ENCODE peak calls at places on chromosomes 2 and 18, in nine cellular contexts. G, U, W, Q, P, H, Z, A and J are unnamed samples.

GRCh38 chr18:36662000-36662399 is 166.8 kb downstream of the TPGS2 start:
- DNase-seq in G (no peak), U (no peak), W (no peak), Q (no peak), P (no peak), H (no peak), Z (peak; percentile 28), A (no peak), J (no peak)

GRCh38 chr2:26672112-26672817 is 20.3 kb upstream of the KCNK3 start:
- DNase-seq in G (no peak), U (no peak), W (no peak), Q (no peak), P (no peak), H (no peak), Z (no peak), A (no peak), J (no peak)

GRCh38 chr2:54099834-54100595 is 15.4 kb upstream of the ACYP2 start:
- DNase-seq in G (no peak), U (no peak), W (no peak), Q (no peak), P (no peak), H (no peak), Z (no peak), A (no peak), J (no peak)

GRCh38 chr2:23850564-23851256 is 76.2 kb downstream of the ATAD2B start:
- DNase-seq in G (no peak), U (no peak), W (no peak), Q (no peak), P (no peak), H (no peak), Z (no peak), A (no peak), J (no peak)

GRCh38 chr2:18242716-18243115 is 317.7 kb downstream of the RDH14 start:
- DNase-seq in G (no peak), U (no peak), W (no peak), Q (no peak), P (no peak), H (no peak), Z (no peak), A (no peak), J (no peak)

GRCh38 chr18:49846263-49846662 is 32.9 kb upstream of the ACAA2 start:
- DNase-seq in G (no peak), U (no peak), W (no peak), Q (no peak), P (no peak), H (peak; percentile 54), Z (peak; percentile 73), A (no peak), J (no peak)

GRCh38 chr2:159124441-159124911 is 156.0 kb downstream of the TANC1 start:
- DNase-seq in G (no peak), U (no peak), W (no peak), Q (peak; percentile 49), P (no peak), H (peak; percentile 85), Z (peak; percentile 83), A (no peak), J (no peak)

GRCh38 chr18:58520964-58521363 is 107.9 kb downstream of the ALPK2 start:
- DNase-seq in G (no peak), U (no peak), W (no peak), Q (no peak), P (no peak), H (no peak), Z (peak; percentile 21), A (no peak), J (no peak)

GRCh38 chr2:159124931-159125467 is 156.6 kb downstream of the TANC1 start:
- DNase-seq in G (no peak), U (no peak), W (no peak), Q (no peak), P (no peak), H (no peak), Z (no peak), A (no peak), J (no peak)

GRCh38 chr2:64023485-64024258 is 4.4 kb upstream of the VPS54 start:
- DNase-seq in G (no peak), U (no peak), W (no peak), Q (no peak), P (no peak), H (no peak), Z (peak; percentile 19), A (no peak), J (no peak)

GRCh38 chr2:226154610-226155009 is 645.0 kb downstream of the IRS1 start:
- DNase-seq in G (no peak), U (no peak), W (no peak), Q (no peak), P (no peak), H (no peak), Z (no peak), A (no peak), J (no peak)

GRCh38 chr2:148622390-148622789 is 22.2 kb upstream of the EPC2 start:
- DNase-seq in G (no peak), U (no peak), W (no peak), Q (no peak), P (no peak), H (no peak), Z (no peak), A (peak; percentile 91), J (no peak)

GRCh38 chr2:85795331-85796045 is 41.7 kb downstream of the ATOH8 start:
- DNase-seq in G (no peak), U (no peak), W (no peak), Q (no peak), P (no peak), H (no peak), Z (no peak), A (no peak), J (peak; percentile 28)

GRCh38 chr18:77517901-77518300 is 268.3 kb downstream of the GALR1 start:
- DNase-seq in G (no peak), U (no peak), W (no peak), Q (no peak), P (no peak), H (no peak), Z (no peak), A (no peak), J (peak; percentile 20)

GRCh38 chr2:239946570-239947311 is 78.4 kb downstream of the NDUFA10 start:
- DNase-seq in G (no peak), U (no peak), W (no peak), Q (no peak), P (no peak), H (no peak), Z (no peak), A (no peak), J (no peak)

GRCh38 chr18:3400567-3401296 is 49.2 kb upstream of the TGIF1 start:
- DNase-seq in G (no peak), U (no peak), W (no peak), Q (no peak), P (no peak), H (no peak), Z (no peak), A (no peak), J (no peak)

GRCh38 chr2:6441800-6442199 is 423.9 kb downstream of the CMPK2 start:
- DNase-seq in G (no peak), U (no peak), W (no peak), Q (no peak), P (no peak), H (no peak), Z (no peak), A (no peak), J (no peak)

GRCh38 chr18:13232971-13233565 is 14.5 kb downstream of the LDLRAD4 start:
- DNase-seq in G (no peak), U (no peak), W (no peak), Q (peak; percentile 10), P (no peak), H (no peak), Z (no peak), A (no peak), J (no peak)

GRCh38 chr2:77028032-77028600 is 494.1 kb downstream of the LRRTM4 start:
- DNase-seq in G (no peak), U (no peak), W (no peak), Q (no peak), P (no peak), H (no peak), Z (no peak), A (no peak), J (no peak)

GRCh38 chr2:158103358-158104021 is 1.8 kb downstream of the UPP2 start:
- DNase-seq in G (no peak), U (no peak), W (no peak), Q (no peak), P (no peak), H (no peak), Z (no peak), A (no peak), J (no peak)

GRCh38 chr2:118589726-118590125 is 257.7 kb downstream of the EN1 start:
- DNase-seq in G (no peak), U (no peak), W (no peak), Q (no peak), P (no peak), H (no peak), Z (no peak), A (no peak), J (no peak)